ENCODE peak calls at places on chromosomes 7 and 10, in six cellular contexts. K, V, Q, H, F and L are unnamed samples.

GRCh38 chr7:87506243-87507180 is 31.0 kb upstream of the ABCB4 start:
- DNase-seq in K (peak), V (no peak), Q (peak), H (no peak), F (peak), L (no peak)

GRCh38 chr10:91162495-91163268 is 57.8 kb upstream of the PCGF5 start:
- DNase-seq in K (peak), V (peak), Q (peak), H (peak), F (peak), L (no peak)

GRCh38 chr7:105218215-105218614 is 170.5 kb downstream of the SRPK2 start:
- DNase-seq in K (no peak), V (no peak), Q (no peak), H (no peak), F (peak), L (peak)

GRCh38 chr10:106506509-106507265 is 657.8 kb downstream of the SORCS1 start:
- DNase-seq in K (peak), V (no peak), Q (no peak), H (no peak), F (no peak), L (peak)

GRCh38 chr10:59900044-59900727 is 6.2 kb downstream of the CCDC6 start:
- DNase-seq in K (no peak), V (no peak), Q (no peak), H (no peak), F (no peak), L (no peak)

GRCh38 chr10:63670291-63670898 is 149.2 kb downstream of the REEP3 start:
- DNase-seq in K (peak), V (no peak), Q (peak), H (no peak), F (no peak), L (no peak)

GRCh38 chr10:124087672-124088634 is 5.4 kb downstream of the CHST15 start:
- DNase-seq in K (no peak), V (no peak), Q (peak), H (no peak), F (peak), L (no peak)

GRCh38 chr7:27185013-27185707 is at the start of gene HOXA11:
- DNase-seq in K (no peak), V (peak), Q (no peak), H (peak), F (no peak), L (no peak)

GRCh38 chr10:21036757-21037156 is 139.6 kb upstream of the NEBL start:
- DNase-seq in K (no peak), V (no peak), Q (no peak), H (no peak), F (no peak), L (no peak)

GRCh38 chr7:28349637-28350036 is 62.7 kb upstream of the CREB5 start:
- DNase-seq in K (no peak), V (no peak), Q (no peak), H (no peak), F (peak), L (no peak)

GRCh38 chr7:76352193-76352592 is 6.6 kb downstream of the YWHAG start:
- DNase-seq in K (peak), V (no peak), Q (no peak), H (no peak), F (no peak), L (no peak)

GRCh38 chr7:133633055-133633454 is 380.2 kb downstream of the EXOC4 start:
- DNase-seq in K (peak), V (no peak), Q (no peak), H (no peak), F (no peak), L (no peak)